ENCODE peak calls at places on chromosomes 12 and 14, in six cellular contexts. Y, Q, M, K, D and S are unnamed samples.

GRCh38 chr12:54370218-54370730 is 6.0 kb upstream of the GPR84 start:
- DNase-seq in Y (peak), Q (no peak), M (no peak), K (peak), D (peak), S (peak)

GRCh38 chr14:76908834-76909233 is 82.6 kb downstream of the LRRC74A start:
- DNase-seq in Y (peak), Q (no peak), M (no peak), K (no peak), D (peak), S (no peak)

GRCh38 chr12:59040651-59041050 is 120.3 kb upstream of the LRIG3 start:
- DNase-seq in Y (no peak), Q (no peak), M (no peak), K (no peak), D (no peak), S (no peak)

GRCh38 chr12:128486951-128487350 is 220.0 kb downstream of the TMEM132C start:
- DNase-seq in Y (no peak), Q (no peak), M (no peak), K (no peak), D (no peak), S (no peak)

GRCh38 chr12:11133816-11134215 is 628 bp downstream of the TAS2R30 start:
- DNase-seq in Y (no peak), Q (no peak), M (no peak), K (no peak), D (no peak), S (no peak)

GRCh38 chr12:128076188-128076587 is 190.8 kb upstream of the TMEM132C start:
- DNase-seq in Y (no peak), Q (no peak), M (no peak), K (no peak), D (no peak), S (no peak)

GRCh38 chr12:52658196-52658595 is 6.2 kb upstream of the KRT2 start:
- DNase-seq in Y (no peak), Q (peak), M (no peak), K (no peak), D (no peak), S (no peak)

GRCh38 chr12:26948309-26948708 is 10.0 kb downstream of the FGFR1OP2 start:
- DNase-seq in Y (no peak), Q (no peak), M (no peak), K (no peak), D (no peak), S (no peak)

GRCh38 chr12:48340891-48341290 is 9.8 kb downstream of the ZNF641 start:
- DNase-seq in Y (no peak), Q (no peak), M (no peak), K (no peak), D (no peak), S (no peak)

GRCh38 chr14:35533357-35534129 is 421 bp upstream of the INSM2 start:
- DNase-seq in Y (peak), Q (no peak), M (no peak), K (peak), D (peak), S (peak)

GRCh38 chr14:106309423-106309822 is 783.0 kb downstream of the TMEM121 start:
- DNase-seq in Y (no peak), Q (no peak), M (no peak), K (no peak), D (no peak), S (no peak)

GRCh38 chr14:106308839-106309389 is 782.5 kb downstream of the TMEM121 start:
- DNase-seq in Y (peak), Q (no peak), M (peak), K (peak), D (peak), S (no peak)
- TF ChIP-seq CTCF in Y (peak), Q (peak), M (peak), K (peak), D (peak), S (peak)

GRCh38 chr12:120466560-120467315 is 2.8 kb downstream of the SRSF9 start:
- DNase-seq in Y (no peak), Q (no peak), M (no peak), K (peak), D (peak), S (peak)
- TF ChIP-seq CTCF in Y (peak), Q (no peak), M (peak), K (peak), D (peak), S (peak)

GRCh38 chr14:106605548-106606448 is 1079.4 kb downstream of the TMEM121 start:
- DNase-seq in Y (peak), Q (no peak), M (no peak), K (peak), D (peak), S (no peak)
- TF ChIP-seq CTCF in Y (no peak), Q (no peak), M (peak), K (peak), D (peak), S (no peak)

DNA sequence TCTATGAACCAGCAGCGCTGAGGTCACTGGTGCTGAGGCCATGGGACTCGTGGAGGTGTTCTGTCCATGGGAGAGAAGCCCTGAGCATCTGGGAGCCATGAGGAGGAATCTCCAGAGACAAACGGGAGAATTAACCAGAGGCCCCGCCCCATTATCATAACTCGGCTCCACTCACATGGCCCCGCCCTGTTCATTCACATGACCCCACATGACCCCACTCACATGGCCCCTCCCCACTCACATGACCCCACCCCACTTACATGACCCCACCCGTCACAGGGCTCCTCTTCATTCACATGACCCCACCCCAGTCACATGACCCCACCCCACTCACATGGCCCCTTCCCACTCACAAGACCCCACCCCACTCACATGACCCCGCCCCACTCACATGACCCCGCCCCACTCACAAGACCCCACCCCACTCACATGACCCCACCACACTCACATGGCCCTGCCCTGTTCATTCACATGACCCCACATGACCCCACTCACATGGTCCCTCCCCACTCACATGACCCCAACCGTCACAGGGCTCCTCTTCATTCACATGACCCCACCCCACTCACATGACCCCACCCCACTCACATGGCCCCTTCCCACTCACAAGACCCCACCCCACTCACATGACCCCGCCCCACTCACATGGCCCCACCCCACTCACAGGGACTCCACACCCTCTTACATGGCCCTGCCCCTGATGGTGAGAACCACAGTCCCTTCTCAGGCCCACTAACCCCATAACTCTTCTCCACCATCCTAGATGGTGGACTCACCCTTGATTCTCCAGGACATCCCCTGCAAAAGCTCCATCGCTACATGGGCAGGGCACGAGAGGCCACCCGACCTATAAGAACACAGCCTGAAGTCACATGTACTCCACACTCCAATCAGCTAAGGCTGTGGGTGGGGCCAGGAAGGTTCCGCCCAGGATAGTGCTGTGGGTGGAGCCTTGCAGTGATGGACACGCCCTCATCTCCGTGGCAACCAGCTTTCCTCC is 151.1 kb upstream of the SFSWAP start:
- DNase-seq in Y (no peak), Q (no peak), M (no peak), K (peak), D (no peak), S (no peak)
- TF ChIP-seq CTCF in Y (no peak), Q (no peak), M (no peak), K (no peak), D (no peak), S (no peak)

DNA sequence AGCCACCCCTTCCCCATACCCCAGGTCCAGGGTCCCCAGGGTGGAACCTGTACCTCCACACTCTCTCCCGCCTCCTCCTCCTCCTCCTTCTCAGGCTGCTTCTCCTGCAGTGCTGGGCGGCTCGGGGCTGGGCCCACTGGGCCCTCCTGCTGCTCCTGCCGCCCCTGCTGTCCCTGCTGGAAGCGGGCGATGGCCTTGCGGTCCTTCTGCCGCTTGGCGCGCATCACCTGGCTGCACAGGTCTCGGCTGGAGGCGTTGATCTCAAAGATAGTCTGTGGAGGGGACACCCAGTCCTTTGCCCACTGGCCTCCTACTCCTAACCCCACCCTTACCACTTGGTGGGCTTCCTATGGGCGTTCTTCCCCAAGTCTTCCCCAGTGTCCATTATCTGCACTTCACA is 14.5 kb downstream of the CFAP73 start:
- DNase-seq in Y (no peak), Q (no peak), M (no peak), K (no peak), D (no peak), S (no peak)
- TF ChIP-seq CTCF in Y (no peak), Q (no peak), M (no peak), K (no peak), D (no peak), S (no peak)

GRCh38 chr12:67355428-67356385 is 86.5 kb downstream of the CAND1 start:
- DNase-seq in Y (no peak), Q (no peak), M (no peak), K (peak), D (no peak), S (no peak)
- TF ChIP-seq CTCF in Y (peak), Q (peak), M (no peak), K (peak), D (peak), S (peak)